ENCODE peak calls at places on chromosomes 4 and X, in ten cellular contexts. B, Q, O, Z, T, X, N, I, J and A are unnamed samples.

GRCh38 chr4:183533698-183534097 is 28.8 kb downstream of the ING2 start:
- DNase-seq in B (no peak), Q (no peak), O (no peak), Z (no peak), T (no peak), X (no peak), N (peak; percentile 23), I (no peak), J (no peak), A (no peak)

GRCh38 chr4:73984736-73985527 is 3.1 kb downstream of the PPBP start:
- DNase-seq in B (no peak), Q (no peak), O (no peak), Z (no peak), T (peak; percentile 3), X (no peak), N (no peak), I (no peak), J (no peak), A (no peak)

GRCh38 chr4:107693132-107693531 is 26.9 kb downstream of the PAPSS1 start:
- DNase-seq in B (no peak), Q (no peak), O (no peak), Z (no peak), T (no peak), X (no peak), N (no peak), I (no peak), J (no peak), A (no peak)

GRCh38 chrX:42073468-42073867 is 150.1 kb upstream of the CASK start:
- DNase-seq in B (no peak), Q (no peak), O (no peak), Z (no peak), T (no peak), X (no peak), N (no peak), I (no peak), J (no peak), A (no peak)

GRCh38 chr4:138890921-138891570 is 124.5 kb upstream of the NOCT start:
- DNase-seq in B (no peak), Q (no peak), O (no peak), Z (no peak), T (no peak), X (no peak), N (no peak), I (no peak), J (no peak), A (no peak)

GRCh38 chr4:81839347-81840042 is 367.8 kb upstream of the RASGEF1B start:
- DNase-seq in B (no peak), Q (no peak), O (no peak), Z (peak; percentile 17), T (no peak), X (peak; percentile 27), N (no peak), I (no peak), J (no peak), A (no peak)

GRCh38 chr4:41120297-41121217 is 93.8 kb downstream of the APBB2 start:
- DNase-seq in B (peak; percentile 43), Q (no peak), O (no peak), Z (no peak), T (peak; percentile 41), X (no peak), N (peak; percentile 51), I (no peak), J (no peak), A (no peak)

GRCh38 chrX:115261148-115261547 is 27.3 kb upstream of the LRCH2 start:
- DNase-seq in B (no peak), Q (no peak), O (no peak), Z (no peak), T (no peak), X (no peak), N (no peak), I (no peak), J (no peak), A (no peak)

GRCh38 chr4:14871676-14872430 is 130.4 kb upstream of the CPEB2 start:
- DNase-seq in B (no peak), Q (peak; percentile 5), O (peak; percentile 12), Z (no peak), T (peak; percentile 10), X (peak; percentile 27), N (no peak), I (peak; percentile 10), J (no peak), A (no peak)

GRCh38 chrX:40085714-40086113 is 12.0 kb downstream of the BCOR start:
- DNase-seq in B (no peak), Q (no peak), O (no peak), Z (no peak), T (peak; percentile 55), X (no peak), N (no peak), I (no peak), J (no peak), A (no peak)

GRCh38 chrX:77009691-77010090 is 437.5 kb upstream of the FGF16 start:
- DNase-seq in B (no peak), Q (no peak), O (no peak), Z (no peak), T (peak; percentile 41), X (peak; percentile 0), N (no peak), I (no peak), J (no peak), A (no peak)

GRCh38 chrX:120672389-120672788 is 42.5 kb upstream of the C1GALT1C1 start:
- DNase-seq in B (peak; percentile 20), Q (no peak), O (no peak), Z (peak; percentile 81), T (peak; percentile 95), X (peak; percentile 49), N (peak; percentile 44), I (no peak), J (no peak), A (peak; percentile 40)

GRCh38 chr4:139934786-139935330 is 219.1 kb downstream of the MAML3 start:
- DNase-seq in B (no peak), Q (no peak), O (no peak), Z (no peak), T (no peak), X (no peak), N (no peak), I (no peak), J (no peak), A (no peak)

GRCh38 chr4:24753519-24753918 is 41.9 kb upstream of the SOD3 start:
- DNase-seq in B (no peak), Q (no peak), O (no peak), Z (peak; percentile 67), T (peak; percentile 96), X (no peak), N (no peak), I (no peak), J (no peak), A (peak; percentile 27)

GRCh38 chr4:155566241-155566823 is 100.3 kb upstream of the GUCY1A1 start:
- DNase-seq in B (no peak), Q (no peak), O (no peak), Z (no peak), T (peak; percentile 7), X (no peak), N (no peak), I (no peak), J (no peak), A (no peak)

GRCh38 chrX:129793604-129794191 is 13.9 kb downstream of the SASH3 start:
- DNase-seq in B (no peak), Q (no peak), O (no peak), Z (no peak), T (no peak), X (no peak), N (no peak), I (no peak), J (no peak), A (no peak)

GRCh38 chrX:49058794-49059193 is at the start of gene CCDC120:
- DNase-seq in B (no peak), Q (no peak), O (no peak), Z (no peak), T (no peak), X (no peak), N (no peak), I (no peak), J (no peak), A (no peak)

GRCh38 chr4:114108869-114109268 is 129.4 kb upstream of the ARSJ start:
- DNase-seq in B (no peak), Q (no peak), O (no peak), Z (peak; percentile 23), T (peak; percentile 76), X (peak; percentile 41), N (no peak), I (no peak), J (no peak), A (peak; percentile 79)

GRCh38 chrX:9644335-9644734 is 121.3 kb downstream of the GPR143 start:
- DNase-seq in B (no peak), Q (no peak), O (peak; percentile 8), Z (no peak), T (no peak), X (no peak), N (no peak), I (peak; percentile 40), J (peak; percentile 21), A (no peak)

GRCh38 chr4:74768857-74769525 is 25.3 kb downstream of the BTC start:
- DNase-seq in B (no peak), Q (no peak), O (no peak), Z (peak; percentile 60), T (peak; percentile 57), X (peak; percentile 42), N (no peak), I (no peak), J (no peak), A (peak; percentile 21)